ENCODE peak calls at places on chromosomes 5 and 9, in four cellular contexts. O, A, L and W are unnamed samples.

GRCh38 chr5:151362970-151363369 is 15.6 kb upstream of the SLC36A2 start:
- DNase-seq in O (no peak), L (no peak), A (no peak), W (no peak)

GRCh38 chr9:93038918-93039317 is 19.6 kb upstream of the SUSD3 start:
- DNase-seq in L (no peak), A (no peak), O (no peak), W (no peak)

GRCh38 chr5:54229041-54229780 is 81.2 kb downstream of the ARL15 start:
- DNase-seq in A (peak; percentile 61), L (peak; percentile 86), O (peak; percentile 58), W (peak; percentile 48)

GRCh38 chr5:138784590-138784989 is 31.4 kb downstream of the CTNNA1 start:
- DNase-seq in L (no peak), A (no peak), O (no peak), W (no peak)

GRCh38 chr5:75523275-75523674 is 11.6 kb downstream of the POLK start:
- DNase-seq in L (no peak), A (no peak), O (no peak), W (no peak)

GRCh38 chr5:104793031-104793430 is 1230.4 kb upstream of the NUDT12 start:
- DNase-seq in A (no peak), O (no peak), L (no peak), W (no peak)

GRCh38 chr9:18982246-18982589 is 50.8 kb downstream of the SAXO1 start:
- DNase-seq in L (no peak), A (no peak), O (no peak), W (no peak)

GRCh38 chr5:90306613-90307012 is 102.9 kb downstream of the CETN3 start:
- DNase-seq in O (no peak), A (no peak), L (no peak), W (no peak)

GRCh38 chr9:70413427-70413797 is 1.0 kb downstream of the KLF9 start:
- DNase-seq in A (no peak), L (no peak), O (no peak), W (peak; percentile 59)

GRCh38 chr5:29811914-29812679 is 1381.4 kb upstream of the CDH6 start:
- DNase-seq in O (no peak), A (no peak), L (no peak), W (no peak)
- TF ChIP-seq CTCF in O (no peak), A (peak; percentile 44), L (no peak), W (no peak)

DNA sequence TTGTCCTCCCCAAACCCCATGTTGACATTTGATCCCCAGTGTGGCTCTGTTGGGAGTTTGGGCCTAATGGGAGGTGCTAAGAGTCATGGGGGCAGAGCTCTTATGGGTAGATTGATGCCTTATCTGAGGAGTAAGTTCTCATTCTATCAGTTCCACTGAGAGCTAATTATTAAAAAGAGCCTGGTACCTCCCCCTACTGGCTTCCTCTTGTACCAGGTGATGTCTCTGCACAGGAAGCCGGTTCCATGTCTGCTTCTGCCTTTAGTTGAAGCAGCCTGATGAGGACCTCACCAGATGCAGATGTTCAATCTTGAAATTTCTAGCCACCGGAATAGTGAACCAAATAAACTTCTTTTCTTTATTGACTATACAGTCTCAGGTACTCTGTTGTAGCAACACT is 10.8 kb downstream of the GABRB2 start:
- DNase-seq in L (no peak), A (no peak), O (no peak), W (no peak)
- TF ChIP-seq CTCF in L (peak; percentile 19), A (peak; percentile 54), O (peak; percentile 15), W (no peak)

DNA sequence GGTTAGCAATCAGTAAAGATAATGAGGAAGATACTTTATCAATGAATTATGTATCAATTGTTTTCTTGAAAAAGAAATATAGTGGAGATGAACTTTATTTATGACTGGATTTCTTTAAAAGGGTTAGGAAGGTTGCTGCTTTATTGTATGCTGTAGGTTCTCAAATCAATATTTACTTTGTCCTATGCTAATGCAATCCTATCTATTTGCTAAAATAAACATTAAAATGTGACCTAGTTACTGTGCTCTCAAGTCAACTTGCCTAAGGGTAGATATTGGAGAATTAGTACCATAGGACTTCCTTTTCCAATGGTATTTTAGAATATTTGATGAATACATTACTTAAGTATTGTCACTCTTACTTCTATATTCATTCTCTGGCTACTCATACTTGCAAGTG is 348.7 kb upstream of the ISL1 start:
- DNase-seq in O (no peak), L (no peak), A (no peak), W (no peak)
- TF ChIP-seq CTCF in O (no peak), L (no peak), A (no peak), W (no peak)

GRCh38 chr5:132003170-132003744 is 8.2 kb downstream of the ACSL6 start:
- DNase-seq in A (peak; percentile 88), O (no peak), L (no peak), W (no peak)
- TF ChIP-seq CTCF in A (peak; percentile 55), O (no peak), L (no peak), W (no peak)

GRCh38 chr9:128409998-128410397 is 10.7 kb upstream of the CERCAM start:
- DNase-seq in A (no peak), L (no peak), O (no peak), W (no peak)
- TF ChIP-seq CTCF in A (peak; percentile 50), L (no peak), O (no peak), W (no peak)

DNA sequence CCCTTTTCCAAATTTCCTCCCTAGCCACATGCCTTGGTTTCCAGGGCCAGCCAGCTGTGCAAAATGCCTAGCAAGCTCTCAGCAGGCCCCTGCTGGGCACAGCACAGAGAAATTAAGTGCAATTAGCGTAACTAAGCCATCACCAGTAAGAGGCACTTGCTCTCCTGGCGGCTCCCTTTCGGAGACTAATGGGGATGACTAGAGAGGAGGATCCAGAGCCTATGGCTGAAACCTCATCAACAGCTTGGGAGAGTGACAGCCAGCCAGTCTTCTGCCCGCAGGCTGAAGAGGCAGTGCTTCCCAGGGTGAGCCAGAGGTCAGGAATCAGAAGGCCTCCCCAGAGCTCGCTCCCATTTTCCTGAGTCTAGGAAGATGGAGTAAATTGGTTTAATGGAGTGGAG is 108.4 kb downstream of the KCNIP1 start:
- DNase-seq in O (no peak), L (no peak), A (peak; percentile 92), W (no peak)
- TF ChIP-seq CTCF in O (no peak), L (no peak), A (no peak), W (no peak)

GRCh38 chr5:68518286-68518685 is 302.7 kb downstream of the PIK3R1 start:
- DNase-seq in L (no peak), O (no peak), A (no peak), W (no peak)
- TF ChIP-seq CTCF in L (no peak), O (no peak), A (no peak), W (no peak)

GRCh38 chr5:10201223-10201868 is 48.3 kb downstream of the ATPSCKMT start:
- DNase-seq in L (no peak), A (peak; percentile 63), O (no peak), W (no peak)
- TF ChIP-seq CTCF in L (no peak), A (peak; percentile 84), O (no peak), W (no peak)

GRCh38 chr9:136316896-136317676 is 10.3 kb upstream of the GPSM1 start:
- DNase-seq in A (no peak), L (no peak), O (no peak), W (no peak)

GRCh38 chr9:136316271-136316751 is 11.0 kb upstream of the GPSM1 start:
- DNase-seq in A (no peak), L (no peak), O (no peak), W (no peak)

GRCh38 chr9:136318769-136319241 is 8.5 kb upstream of the GPSM1 start:
- DNase-seq in A (no peak), O (no peak), L (no peak), W (no peak)

GRCh38 chr9:136317695-136318094 is 9.6 kb upstream of the GPSM1 start:
- DNase-seq in L (no peak), A (no peak), O (no peak), W (no peak)

GRCh38 chr9:136318111-136318768 is 9.1 kb upstream of the GPSM1 start:
- DNase-seq in O (no peak), L (no peak), A (no peak), W (no peak)
- TF ChIP-seq CTCF in O (no peak), L (no peak), A (no peak), W (no peak)

DNA sequence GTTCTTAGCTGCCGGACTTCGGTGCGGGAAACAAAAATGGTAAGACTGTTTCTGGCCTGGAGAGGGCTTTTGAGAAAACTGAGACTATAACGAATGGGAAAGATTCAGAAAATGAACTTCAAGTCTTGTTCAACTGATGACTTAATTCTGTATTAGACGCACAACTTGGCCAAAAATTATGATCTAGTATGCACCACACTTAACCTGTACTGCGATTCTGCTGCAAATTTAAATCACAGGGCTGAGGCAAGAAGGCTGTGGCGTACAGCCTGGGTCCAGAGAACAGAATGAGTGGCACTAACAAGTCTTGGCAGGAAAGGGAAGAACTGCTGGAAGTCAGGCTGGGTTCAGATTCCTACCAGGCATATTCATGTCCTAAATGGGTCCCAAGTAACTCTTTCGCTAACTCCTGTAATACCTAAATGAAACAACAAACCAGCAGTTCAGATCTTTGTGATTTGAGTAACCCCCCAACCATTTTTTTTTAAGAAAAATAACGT is 781 bp upstream of the COL23A1 start:
- DNase-seq in L (no peak), A (no peak), O (no peak), W (no peak)
- TF ChIP-seq CTCF in L (peak; percentile 32), A (no peak), O (no peak), W (no peak)